ENCODE peak calls at places on chromosomes 6 and 20, in six cellular contexts. M is endodermal cell; P is CD8-positive, alpha-beta T cell; N is PC-3; B is breast epithelium; X is adrenal gland. K is an unnamed sample. For H3K4me1, the result is how much of the 10 kb centered on the place peaks cover.

GRCh38 chr6:26124550-26125014 is 37.4 kb downstream of the HFE start:
- DNase-seq in P (no peak), B (no peak), M (no peak), N (no peak), X (no peak), K (no peak)

GRCh38 chr20:19735446-19735845 is 22.6 kb upstream of the RIN2 start:
- DNase-seq in M (peak), B (peak), X (peak), N (peak), P (no peak), K (peak)

GRCh38 chr6:135060076-135060475 is 5.5 kb upstream of the HBS1L start:
- DNase-seq in M (no peak), X (no peak), N (no peak), B (no peak), P (no peak), K (no peak)

GRCh38 chr6:109139109-109139508 is 43.8 kb downstream of the CEP57L1 start:
- DNase-seq in B (no peak), X (no peak), P (no peak), N (peak), M (no peak), K (no peak)

GRCh38 chr20:40191573-40191972 is 497.5 kb downstream of the MAFB start:
- DNase-seq in X (no peak), N (no peak), P (no peak), B (peak), M (no peak), K (no peak)

GRCh38 chr20:31608256-31608980 is 3.3 kb downstream of the ID1 start:
- DNase-seq in B (peak), M (peak), N (peak), P (no peak), X (peak), K (peak)

GRCh38 chr6:15475261-15475660 is 187.6 kb downstream of the DTNBP1 start:
- DNase-seq in M (peak), B (no peak), X (no peak), P (no peak), N (no peak), K (no peak)

GRCh38 chr6:26411751-26412150 is 9.7 kb downstream of the BTN3A1 start:
- DNase-seq in N (no peak), P (no peak), M (no peak), X (no peak), B (no peak), K (no peak)

GRCh38 chr20:45998337-45998736 is 10.4 kb upstream of the MMP9 start:
- DNase-seq in N (no peak), M (no peak), P (no peak), B (no peak), X (no peak), K (no peak)

GRCh38 chr6:42616716-42617115 is 52.9 kb downstream of the UBR2 start:
- DNase-seq in X (no peak), P (no peak), M (no peak), N (no peak), B (no peak), K (no peak)

GRCh38 chr6:168834814-168835213 is 393.8 kb downstream of the SMOC2 start:
- DNase-seq in B (no peak), X (no peak), M (no peak), P (no peak), N (no peak), K (no peak)

GRCh38 chr6:85126448-85127178 is 323.3 kb upstream of the NT5E start:
- DNase-seq in B (peak), M (peak), N (peak), X (no peak), P (no peak), K (peak)

DNA sequence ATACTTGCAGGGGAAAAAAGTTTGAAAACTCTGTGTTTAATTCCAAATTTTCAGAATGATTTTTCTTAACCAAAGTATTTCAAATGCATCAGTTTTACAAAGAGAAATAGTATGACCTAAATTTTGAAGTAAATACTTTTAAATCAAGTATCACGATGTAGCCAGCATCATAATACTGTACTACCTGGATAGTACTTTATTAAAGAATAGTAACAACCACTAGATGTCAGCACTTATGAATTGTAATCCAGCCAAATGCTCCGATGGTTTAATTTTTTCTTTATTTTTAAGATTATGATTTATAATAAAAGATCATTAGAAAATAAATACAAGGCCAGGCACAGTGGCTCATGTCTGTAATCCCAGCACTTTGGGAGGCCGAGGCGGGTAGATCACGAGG is 37.2 kb upstream of the HACE1 start:
- DNase-seq in B (no peak), P (no peak), N (peak), X (no peak), M (no peak), K (no peak)
- TF ChIP-seq CTCF in B (no peak), P (no peak), N (peak), X (no peak), M (peak), K (no peak)

GRCh38 chr6:54111341-54111740 is at the start of gene MLIP:
- DNase-seq in P (no peak), B (no peak), M (no peak), X (no peak), N (no peak), K (no peak)
- H3K4me3 ChIP-seq in P (no peak), B (no peak), M (no peak), X (no peak), N (no peak), K (no peak)

DNA sequence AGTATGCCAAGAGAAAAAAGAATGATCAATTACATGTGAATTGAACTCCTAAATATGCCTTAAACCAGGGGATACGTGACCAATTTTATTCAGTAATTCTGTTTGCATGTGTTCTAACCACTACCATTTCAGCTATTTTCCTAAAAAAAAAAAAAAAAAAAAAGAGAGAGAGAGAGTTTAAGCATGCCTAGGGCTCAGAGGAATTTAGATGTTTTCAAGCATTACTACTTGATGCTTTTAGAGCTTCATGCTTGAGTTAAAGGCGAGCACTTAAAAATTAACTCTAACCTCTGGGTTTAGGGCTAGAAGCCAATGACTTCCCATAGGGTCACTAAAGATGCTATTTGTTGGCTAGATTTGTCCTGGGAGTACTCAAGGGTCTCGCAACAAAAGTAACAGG is 217.8 kb downstream of the ATXN1 start:
- DNase-seq in M (no peak), B (no peak), N (no peak), P (no peak), X (no peak), K (no peak)
- H3K4me1 ChIP-seq in M (under half), B (under half), N (under half), P (under half), X (under half), K (under half)

GRCh38 chr6:30259140-30260035 is 46.2 kb upstream of the TRIM26 start:
- DNase-seq in N (peak), P (peak), M (peak), X (peak), B (peak), K (peak)
- TF ChIP-seq CTCF in N (no peak), P (peak), M (peak), X (peak), B (no peak), K (no peak)

GRCh38 chr20:37190354-37190753 is 11.0 kb upstream of the MROH8 start:
- DNase-seq in N (no peak), X (no peak), M (no peak), B (no peak), P (no peak), K (no peak)
- H3K4me3 ChIP-seq in N (no peak), X (no peak), M (no peak), B (no peak), P (no peak), K (no peak)

GRCh38 chr6:100462396-100462795 is 2.3 kb downstream of the SIM1 start:
- DNase-seq in X (no peak), M (no peak), B (no peak), P (no peak), N (no peak), K (no peak)
- H3K4me1 ChIP-seq in X (under half), M (under half), B (under half), P (under half), N (under half), K (under half)

DNA sequence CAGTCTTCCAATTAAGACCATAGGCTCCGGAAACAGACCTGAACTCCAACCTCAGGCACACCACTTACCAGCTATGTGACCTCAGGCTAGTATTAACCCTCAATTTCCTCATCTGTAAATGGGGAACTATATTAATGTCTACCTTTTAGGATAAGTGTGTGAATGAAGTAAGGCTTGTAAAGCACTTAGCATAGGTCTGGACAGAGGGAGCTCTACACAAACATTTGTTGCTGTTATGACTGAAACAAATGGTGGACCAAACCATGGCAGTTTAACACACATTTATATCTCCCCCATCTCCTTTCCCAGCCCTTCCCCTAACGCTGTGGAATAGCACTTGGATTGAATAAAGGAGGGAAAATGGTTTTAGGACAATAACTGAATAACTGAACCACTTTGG is 48.7 kb downstream of the TSHZ2 start:
- DNase-seq in N (no peak), X (no peak), B (no peak), P (no peak), M (no peak), K (no peak)
- TF ChIP-seq CTCF in N (no peak), X (no peak), B (no peak), P (no peak), M (no peak), K (no peak)

GRCh38 chr6:151139524-151139923 is 100.2 kb upstream of the AKAP12 start:
- DNase-seq in X (no peak), P (no peak), M (no peak), N (no peak), B (no peak), K (no peak)

GRCh38 chr6:151140767-151141166 is 99.0 kb upstream of the AKAP12 start:
- DNase-seq in M (no peak), P (no peak), B (no peak), N (no peak), X (no peak), K (no peak)

GRCh38 chr6:151131346-151131745 is 108.4 kb upstream of the AKAP12 start:
- DNase-seq in B (no peak), M (no peak), N (no peak), X (no peak), P (no peak), K (no peak)

GRCh38 chr6:151137441-151137984 is 102.3 kb upstream of the AKAP12 start:
- DNase-seq in M (no peak), N (peak), X (no peak), P (no peak), B (no peak), K (no peak)

DNA sequence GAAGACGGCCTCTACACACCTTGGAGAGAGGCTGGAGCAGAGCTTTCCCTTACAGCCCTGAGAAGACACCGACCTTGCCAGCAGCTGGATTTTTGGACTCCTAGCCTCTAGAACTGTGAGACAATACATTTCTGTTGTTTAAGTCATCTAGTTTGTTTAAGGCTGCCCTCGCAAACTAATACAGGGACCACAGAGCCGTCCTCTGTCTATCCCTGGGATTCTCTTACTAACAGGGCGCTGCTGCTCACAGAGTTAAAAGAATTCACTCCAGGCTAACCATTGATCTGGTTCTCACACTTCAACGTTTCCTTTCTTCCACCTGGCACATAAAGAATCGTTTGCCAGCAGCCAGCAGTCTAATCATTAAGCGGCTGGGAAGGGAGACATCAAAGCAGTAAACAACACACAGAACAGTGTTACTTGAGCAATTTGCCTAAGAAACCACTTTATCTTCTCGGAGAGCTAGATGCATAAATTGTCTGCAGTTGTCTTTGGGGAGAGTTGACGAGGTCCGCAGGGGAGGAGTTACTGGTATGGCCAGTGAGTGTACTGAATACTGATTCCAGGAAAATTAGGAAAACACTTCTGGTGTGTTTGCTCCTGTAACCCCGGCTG is 103.5 kb upstream of the AKAP12 start:
- DNase-seq in P (no peak), N (no peak), M (peak), B (no peak), X (no peak), K (no peak)
- H3K4me3 ChIP-seq in P (no peak), N (no peak), M (no peak), B (no peak), X (no peak), K (no peak)

DNA sequence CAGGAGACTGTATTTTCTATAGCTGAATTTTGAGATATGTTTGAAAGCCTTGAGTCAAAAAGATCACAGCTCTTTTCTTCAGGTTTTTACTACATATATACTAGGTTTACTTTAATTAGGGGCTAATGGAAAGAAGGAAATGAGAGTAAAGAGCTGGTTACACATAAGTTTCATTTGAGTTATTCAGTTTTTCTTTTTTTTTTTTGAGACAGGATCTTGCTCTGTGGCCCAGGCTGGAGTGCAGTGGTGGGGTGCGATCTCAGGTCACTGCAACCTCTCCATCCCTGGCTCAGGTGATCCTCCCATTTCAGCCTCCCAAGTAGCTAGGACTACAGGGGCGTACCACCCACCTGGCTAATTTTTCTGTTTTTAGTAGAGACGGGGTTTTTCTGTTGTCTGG is 4.8 kb downstream of the ARFGEF2 start:
- DNase-seq in N (no peak), B (no peak), P (no peak), X (no peak), M (no peak), K (no peak)
- H3K4me1 ChIP-seq in N (under half), B (under half), P (under half), X (half or more), M (under half), K (under half)

GRCh38 chr6:133947302-133947900 is 5.6 kb upstream of the TBPL1 start:
- DNase-seq in X (no peak), B (no peak), P (no peak), M (no peak), N (no peak), K (no peak)
- TF ChIP-seq CTCF in X (no peak), B (no peak), P (no peak), M (no peak), N (no peak), K (no peak)

K was measured in lung.